ENCODE peak calls at places on chromosomes 7 and 10, in six cellular contexts. L, H, Z, X, N and S are unnamed samples.

GRCh38 chr7:101173752-101174244 is 6.3 kb downstream of the NAT16 start:
- DNase-seq in X (peak; percentile 69), L (no peak), N (no peak), Z (no peak), H (peak; percentile 81), S (peak; percentile 85)

GRCh38 chr7:157668221-157668883 is 331.5 kb downstream of the DNAJB6 start:
- DNase-seq in H (no peak), X (no peak), L (no peak), N (no peak), Z (no peak), S (no peak)

GRCh38 chr10:30058111-30058510 is 1.3 kb downstream of the JCAD start:
- DNase-seq in Z (no peak), N (no peak), L (no peak), X (no peak), H (no peak), S (no peak)

GRCh38 chr10:14063531-14064317 is 267.0 kb downstream of the FRMD4A start:
- DNase-seq in X (no peak), N (no peak), L (no peak), H (no peak), Z (peak; percentile 47), S (no peak)

GRCh38 chr7:142496545-142496991 is 238.7 kb upstream of the PRSS58 start:
- DNase-seq in Z (peak; percentile 45), L (no peak), X (no peak), N (no peak), H (peak; percentile 39), S (no peak)

GRCh38 chr10:26486304-26486703 is 48.2 kb downstream of the APBB1IP start:
- DNase-seq in Z (peak; percentile 12), N (no peak), L (no peak), X (no peak), H (peak; percentile 88), S (no peak)

GRCh38 chr10:61346946-61347345 is 106.2 kb downstream of the TMEM26 start:
- DNase-seq in X (no peak), L (no peak), N (peak; percentile 26), H (no peak), Z (no peak), S (no peak)

GRCh38 chr10:78867555-78867939 is 201.2 kb upstream of the ZMIZ1 start:
- DNase-seq in Z (no peak), L (no peak), N (no peak), H (no peak), X (no peak), S (no peak)

GRCh38 chr7:154579711-154580110 is 423.2 kb downstream of the PAXIP1 start:
- DNase-seq in H (no peak), X (no peak), N (no peak), L (no peak), Z (no peak), S (no peak)

GRCh38 chr7:85205754-85206153 is 18.9 kb upstream of the SEMA3D start:
- DNase-seq in H (no peak), X (no peak), Z (no peak), N (no peak), L (no peak), S (no peak)

GRCh38 chr7:94656925-94657731 is 1.2 kb upstream of the SGCE start:
- DNase-seq in N (peak; percentile 30), Z (peak; percentile 31), L (no peak), X (no peak), H (peak; percentile 48), S (no peak)

GRCh38 chr7:113918946-113919345 is at the start of gene PPP1R3A:
- DNase-seq in N (no peak), Z (no peak), L (no peak), X (no peak), H (no peak), S (no peak)

GRCh38 chr10:8844141-8844540 is 789.7 kb downstream of the GATA3 start:
- DNase-seq in H (no peak), Z (no peak), L (no peak), N (no peak), X (no peak), S (no peak)

GRCh38 chr10:624605-625334 is 64.7 kb downstream of the DIP2C start:
- DNase-seq in Z (peak; percentile 84), X (no peak), N (no peak), L (peak; percentile 88), H (no peak), S (no peak)

GRCh38 chr7:70189776-70190175 is 591.5 kb downstream of the AUTS2 start:
- DNase-seq in L (no peak), Z (no peak), X (no peak), N (no peak), H (no peak), S (no peak)

GRCh38 chr7:139095194-139095659 is 14.3 kb downstream of the ZC3HAV1 start:
- DNase-seq in L (no peak), X (peak; percentile 86), H (no peak), Z (no peak), N (no peak), S (peak; percentile 87)

GRCh38 chr10:72328045-72328828 is 26.5 kb downstream of the DNAJB12 start:
- DNase-seq in N (peak; percentile 20), X (no peak), Z (peak; percentile 82), H (peak; percentile 85), L (peak; percentile 57), S (no peak)

GRCh38 chr10:69503896-69504265 is 52.6 kb downstream of the TSPAN15 start:
- DNase-seq in Z (no peak), N (no peak), H (no peak), X (no peak), L (no peak), S (no peak)

GRCh38 chr7:8089036-8089780 is 120.6 kb downstream of the GLCCI1 start:
- DNase-seq in Z (no peak), X (no peak), N (no peak), L (no peak), H (no peak), S (no peak)

GRCh38 chr10:98713586-98713985 is 266.9 kb upstream of the HPS1 start:
- DNase-seq in N (no peak), L (no peak), X (no peak), Z (no peak), H (no peak), S (no peak)

GRCh38 chr7:8251195-8251594 is 10.8 kb downstream of the ICA1 start:
- DNase-seq in H (no peak), X (no peak), L (no peak), N (no peak), Z (no peak), S (no peak)

GRCh38 chr7:139909379-139910050 is 80.5 kb downstream of the TBXAS1 start:
- DNase-seq in N (no peak), X (no peak), L (no peak), Z (no peak), H (no peak), S (no peak)

GRCh38 chr10:91034494-91035157 is 113.7 kb upstream of the ANKRD1 start:
- DNase-seq in X (no peak), H (no peak), L (no peak), Z (peak; percentile 56), N (no peak), S (no peak)

GRCh38 chr7:134752006-134752760 is 27.3 kb upstream of the CALD1 start:
- DNase-seq in X (no peak), H (no peak), N (no peak), Z (no peak), L (no peak), S (no peak)

GRCh38 chr10:69481280-69481679 is 30.0 kb downstream of the TSPAN15 start:
- DNase-seq in H (no peak), Z (no peak), N (peak; percentile 64), L (no peak), X (no peak), S (peak; percentile 10)

GRCh38 chr10:79073784-79074432 is 5.1 kb downstream of the ZMIZ1 start:
- DNase-seq in H (no peak), L (no peak), Z (peak; percentile 67), N (no peak), X (no peak), S (no peak)

GRCh38 chr7:55977831-55978230 is 13.4 kb downstream of the NIPSNAP2 start:
- DNase-seq in Z (no peak), N (no peak), H (peak; percentile 18), L (no peak), X (no peak), S (no peak)